ENCODE peak calls at places on chromosomes 3 and 15, in seven cellular contexts. One of them, this sample, is unnamed.

GRCh38 chr3:72390841-72391240 is 457.4 kb downstream of the SHQ1 start:
- DNase-seq in tibial nerve: no peak
- DNase-seq in PC-3: no peak
- DNase-seq in fibroblast of pulmonary artery: peak; percentile 36
- DNase-seq in GDM1: no peak
- DNase-seq in NCI-H1694 treated with DMSO at 0.1 percent for 48 hours: no peak
- DNase-seq in HTR-8/SVneo: no peak
- DNase-seq in this sample: no peak

GRCh38 chr15:83288381-83288801 is 3.9 kb upstream of the BNC1 start:
- DNase-seq in HTR-8/SVneo: no peak
- DNase-seq in PC-3: peak; percentile 79
- DNase-seq in GDM1: no peak
- DNase-seq in NCI-H1694 treated with DMSO at 0.1 percent for 48 hours: no peak
- DNase-seq in fibroblast of pulmonary artery: no peak
- DNase-seq in tibial nerve: no peak
- DNase-seq in this sample: no peak

GRCh38 chr15:67850995-67851535 is 11.2 kb upstream of the RNU6-1 start:
- DNase-seq in PC-3: peak; percentile 45
- DNase-seq in fibroblast of pulmonary artery: peak; percentile 57
- DNase-seq in GDM1: peak; percentile 31
- DNase-seq in tibial nerve: no peak
- DNase-seq in NCI-H1694 treated with DMSO at 0.1 percent for 48 hours: no peak
- DNase-seq in HTR-8/SVneo: no peak
- DNase-seq in this sample: peak; percentile 68

GRCh38 chr3:128354788-128355548 is 111.7 kb downstream of the DNAJB8 start:
- DNase-seq in tibial nerve: no peak
- DNase-seq in fibroblast of pulmonary artery: no peak
- DNase-seq in NCI-H1694 treated with DMSO at 0.1 percent for 48 hours: no peak
- DNase-seq in HTR-8/SVneo: no peak
- DNase-seq in PC-3: no peak
- DNase-seq in GDM1: no peak
- DNase-seq in this sample: no peak

GRCh38 chr15:40984963-40985362 is 31.7 kb downstream of the CHAC1 start:
- DNase-seq in NCI-H1694 treated with DMSO at 0.1 percent for 48 hours: no peak
- DNase-seq in GDM1: no peak
- DNase-seq in fibroblast of pulmonary artery: peak; percentile 54
- DNase-seq in HTR-8/SVneo: no peak
- DNase-seq in tibial nerve: no peak
- DNase-seq in PC-3: no peak
- DNase-seq in this sample: no peak

GRCh38 chr3:131007256-131007655 is 19.4 kb downstream of the ASTE1 start:
- DNase-seq in fibroblast of pulmonary artery: no peak
- DNase-seq in GDM1: no peak
- DNase-seq in HTR-8/SVneo: no peak
- DNase-seq in PC-3: no peak
- DNase-seq in NCI-H1694 treated with DMSO at 0.1 percent for 48 hours: no peak
- DNase-seq in tibial nerve: no peak
- DNase-seq in this sample: no peak

GRCh38 chr3:49403891-49404290 is 7.9 kb downstream of the RHOA start:
- DNase-seq in GDM1: no peak
- DNase-seq in PC-3: no peak
- DNase-seq in NCI-H1694 treated with DMSO at 0.1 percent for 48 hours: no peak
- DNase-seq in HTR-8/SVneo: no peak
- DNase-seq in fibroblast of pulmonary artery: no peak
- DNase-seq in tibial nerve: no peak
- DNase-seq in this sample: no peak

GRCh38 chr15:50137330-50137761 is 18.3 kb upstream of the ATP8B4 start:
- DNase-seq in tibial nerve: no peak
- DNase-seq in GDM1: no peak
- DNase-seq in fibroblast of pulmonary artery: peak; percentile 71
- DNase-seq in PC-3: peak; percentile 96
- DNase-seq in HTR-8/SVneo: peak; percentile 59
- DNase-seq in NCI-H1694 treated with DMSO at 0.1 percent for 48 hours: no peak
- DNase-seq in this sample: no peak

GRCh38 chr15:75203017-75203907 is 1.6 kb downstream of the C15orf39 start:
- DNase-seq in fibroblast of pulmonary artery: peak; percentile 58
- DNase-seq in PC-3: peak; percentile 24
- DNase-seq in NCI-H1694 treated with DMSO at 0.1 percent for 48 hours: no peak
- DNase-seq in tibial nerve: no peak
- DNase-seq in HTR-8/SVneo: no peak
- DNase-seq in GDM1: no peak
- DNase-seq in this sample: peak; percentile 14

GRCh38 chr3:99945328-99945995 is 127.8 kb downstream of the CMSS1 start:
- DNase-seq in HTR-8/SVneo: no peak
- DNase-seq in PC-3: no peak
- DNase-seq in GDM1: no peak
- DNase-seq in fibroblast of pulmonary artery: no peak
- DNase-seq in NCI-H1694 treated with DMSO at 0.1 percent for 48 hours: no peak
- DNase-seq in tibial nerve: no peak
- DNase-seq in this sample: no peak

GRCh38 chr3:156732715-156733114 is 58.3 kb downstream of the TIPARP start:
- DNase-seq in GDM1: no peak
- DNase-seq in fibroblast of pulmonary artery: no peak
- DNase-seq in NCI-H1694 treated with DMSO at 0.1 percent for 48 hours: no peak
- DNase-seq in PC-3: no peak
- DNase-seq in tibial nerve: no peak
- DNase-seq in HTR-8/SVneo: no peak
- DNase-seq in this sample: no peak

GRCh38 chr15:96372554-96372953 is 42.1 kb downstream of the NR2F2 start:
- DNase-seq in PC-3: no peak
- DNase-seq in HTR-8/SVneo: no peak
- DNase-seq in GDM1: no peak
- DNase-seq in tibial nerve: no peak
- DNase-seq in NCI-H1694 treated with DMSO at 0.1 percent for 48 hours: no peak
- DNase-seq in fibroblast of pulmonary artery: no peak
- DNase-seq in this sample: no peak

GRCh38 chr15:47409601-47410000 is 307.7 kb upstream of the SEMA6D start:
- DNase-seq in PC-3: no peak
- DNase-seq in NCI-H1694 treated with DMSO at 0.1 percent for 48 hours: no peak
- DNase-seq in GDM1: no peak
- DNase-seq in fibroblast of pulmonary artery: peak; percentile 45
- DNase-seq in tibial nerve: no peak
- DNase-seq in HTR-8/SVneo: no peak
- DNase-seq in this sample: no peak

GRCh38 chr15:68924866-68925599 is 5.3 kb upstream of the SPESP1 start:
- DNase-seq in GDM1: peak; percentile 11
- DNase-seq in fibroblast of pulmonary artery: peak; percentile 79
- DNase-seq in NCI-H1694 treated with DMSO at 0.1 percent for 48 hours: peak; percentile 71
- DNase-seq in HTR-8/SVneo: peak; percentile 90
- DNase-seq in PC-3: peak; percentile 86
- DNase-seq in tibial nerve: peak; percentile 38
- DNase-seq in this sample: peak; percentile 73

GRCh38 chr3:133476971-133477375 is 77.1 kb downstream of the BFSP2 start:
- DNase-seq in NCI-H1694 treated with DMSO at 0.1 percent for 48 hours: peak; percentile 97
- DNase-seq in tibial nerve: no peak
- DNase-seq in GDM1: no peak
- DNase-seq in HTR-8/SVneo: no peak
- DNase-seq in PC-3: no peak
- DNase-seq in fibroblast of pulmonary artery: no peak
- DNase-seq in this sample: no peak

GRCh38 chr15:90309050-90309449 is 43.0 kb upstream of the ZNF774 start:
- DNase-seq in GDM1: no peak
- DNase-seq in fibroblast of pulmonary artery: no peak
- DNase-seq in NCI-H1694 treated with DMSO at 0.1 percent for 48 hours: no peak
- DNase-seq in tibial nerve: no peak
- DNase-seq in PC-3: no peak
- DNase-seq in HTR-8/SVneo: no peak
- DNase-seq in this sample: no peak

GRCh38 chr3:177724020-177724638 is 526.8 kb upstream of the TBL1XR1 start:
- DNase-seq in PC-3: no peak
- DNase-seq in HTR-8/SVneo: no peak
- DNase-seq in fibroblast of pulmonary artery: peak; percentile 64
- DNase-seq in NCI-H1694 treated with DMSO at 0.1 percent for 48 hours: no peak
- DNase-seq in GDM1: peak; percentile 59
- DNase-seq in tibial nerve: peak; percentile 35
- DNase-seq in this sample: peak; percentile 5

GRCh38 chr3:15903164-15903563 is 105.4 kb upstream of the ANKRD28 start:
- DNase-seq in PC-3: no peak
- DNase-seq in NCI-H1694 treated with DMSO at 0.1 percent for 48 hours: no peak
- DNase-seq in fibroblast of pulmonary artery: peak; percentile 3
- DNase-seq in tibial nerve: peak; percentile 47
- DNase-seq in HTR-8/SVneo: no peak
- DNase-seq in GDM1: no peak
- DNase-seq in this sample: no peak

GRCh38 chr3:42032693-42033349 is 58.3 kb upstream of the TRAK1 start:
- DNase-seq in PC-3: no peak
- DNase-seq in NCI-H1694 treated with DMSO at 0.1 percent for 48 hours: peak; percentile 75
- DNase-seq in GDM1: no peak
- DNase-seq in fibroblast of pulmonary artery: peak; percentile 97
- DNase-seq in tibial nerve: peak; percentile 74
- DNase-seq in HTR-8/SVneo: no peak
- DNase-seq in this sample: peak; percentile 56

GRCh38 chr3:70977712-70978111 is 605.8 kb downstream of the FOXP1 start:
- DNase-seq in HTR-8/SVneo: no peak
- DNase-seq in GDM1: no peak
- DNase-seq in NCI-H1694 treated with DMSO at 0.1 percent for 48 hours: no peak
- DNase-seq in fibroblast of pulmonary artery: no peak
- DNase-seq in tibial nerve: no peak
- DNase-seq in PC-3: no peak
- DNase-seq in this sample: no peak

GRCh38 chr15:37100109-37100873 is at the start of gene MEIS2:
- DNase-seq in GDM1: no peak
- DNase-seq in tibial nerve: peak; percentile 81
- DNase-seq in NCI-H1694 treated with DMSO at 0.1 percent for 48 hours: peak; percentile 83
- DNase-seq in HTR-8/SVneo: peak; percentile 81
- DNase-seq in PC-3: peak; percentile 85
- DNase-seq in fibroblast of pulmonary artery: peak; percentile 97
- DNase-seq in this sample: peak; percentile 73

GRCh38 chr15:80167936-80168335 is 15.1 kb downstream of the FAH start:
- DNase-seq in tibial nerve: no peak
- DNase-seq in fibroblast of pulmonary artery: no peak
- DNase-seq in PC-3: no peak
- DNase-seq in GDM1: no peak
- DNase-seq in NCI-H1694 treated with DMSO at 0.1 percent for 48 hours: no peak
- DNase-seq in HTR-8/SVneo: no peak
- DNase-seq in this sample: no peak